ENCODE peak calls at places on chromosome 2, in four cellular contexts. U is fibroblast of mammary gland, E is BJ, L is heart right ventricle. Y is an unnamed sample.

GRCh38 chr2:66507673-66508127 is 72.8 kb downstream of the MEIS1 start:
- DNase-seq in U (no peak), E (no peak), L (no peak), Y (no peak)

GRCh38 chr2:61949458-61950107 is 44.1 kb downstream of the COMMD1 start:
- DNase-seq in U (no peak), E (no peak), L (no peak), Y (no peak)

GRCh38 chr2:88828397-88829137 is 137.1 kb downstream of the RPIA start:
- DNase-seq in U (peak), E (no peak), L (peak), Y (no peak)

GRCh38 chr2:96772903-96773675 is 12.4 kb downstream of the CNNM4 start:
- DNase-seq in U (no peak), E (no peak), L (peak), Y (no peak)

GRCh38 chr2:88538362-88538917 is 85.9 kb upstream of the FOXI3 start:
- DNase-seq in U (no peak), E (no peak), L (no peak), Y (no peak)

GRCh38 chr2:84894758-84895520 is 10.5 kb upstream of the TMSB10 start:
- DNase-seq in U (peak), E (no peak), L (no peak), Y (peak)

GRCh38 chr2:216624251-216624650 is 9.0 kb upstream of the IGFBP2 start:
- DNase-seq in U (no peak), E (no peak), L (no peak), Y (no peak)

GRCh38 chr2:101151141-101151858 is at the start of gene TBC1D8:
- DNase-seq in U (peak), E (no peak), L (peak), Y (no peak)

GRCh38 chr2:40433739-40434138 is 18.2 kb downstream of the SLC8A1 start:
- DNase-seq in U (no peak), E (no peak), L (no peak), Y (no peak)

GRCh38 chr2:40851661-40852060 is 399.8 kb upstream of the SLC8A1 start:
- DNase-seq in U (peak), E (no peak), L (no peak), Y (no peak)

GRCh38 chr2:24576617-24577016 is 85.6 kb downstream of the NCOA1 start:
- DNase-seq in U (no peak), E (no peak), L (no peak), Y (no peak)

GRCh38 chr2:205712983-205713531 is 30.8 kb downstream of the NRP2 start:
- DNase-seq in U (peak), E (no peak), L (no peak), Y (no peak)

GRCh38 chr2:173397539-173397938 is 42.9 kb downstream of the CDCA7 start:
- DNase-seq in U (no peak), E (no peak), L (no peak), Y (no peak)

GRCh38 chr2:174343638-174344455 is 9.1 kb downstream of the SP9 start:
- DNase-seq in U (no peak), E (no peak), L (no peak), Y (no peak)

GRCh38 chr2:9474361-9475117 is at the start of gene IAH1:
- DNase-seq in U (peak), E (no peak), L (peak), Y (no peak)
- H3K4me3 ChIP-seq in U (peak), E (peak), L (peak), Y (peak)

GRCh38 chr2:36596397-36596796 is 1.6 kb downstream of the FEZ2 start:
- DNase-seq in U (no peak), E (no peak), L (no peak), Y (no peak)
- H3K4me3 ChIP-seq in U (peak), E (peak), L (no peak), Y (peak)

GRCh38 chr2:239369631-239370161 is 31.1 kb downstream of the HDAC4 start:
- DNase-seq in U (no peak), E (peak), L (no peak), Y (no peak)

GRCh38 chr2:239372835-239373234 is 28.0 kb downstream of the HDAC4 start:
- DNase-seq in U (no peak), E (no peak), L (no peak), Y (no peak)

GRCh38 chr2:239371726-239372686 is 28.8 kb downstream of the HDAC4 start:
- DNase-seq in U (no peak), E (no peak), L (no peak), Y (no peak)

GRCh38 chr2:239370403-239370802 is 30.4 kb downstream of the HDAC4 start:
- DNase-seq in U (no peak), E (no peak), L (no peak), Y (no peak)

GRCh38 chr2:239370876-239371725 is 29.7 kb downstream of the HDAC4 start:
- DNase-seq in U (no peak), E (no peak), L (no peak), Y (peak)
- H3K4me3 ChIP-seq in U (no peak), E (no peak), L (no peak), Y (no peak)

GRCh38 chr2:44801676-44802408 is 139.7 kb upstream of the SIX3 start:
- DNase-seq in U (peak), E (no peak), L (no peak), Y (no peak)

GRCh38 chr2:44804406-44805235 is 136.9 kb upstream of the SIX3 start:
- DNase-seq in U (no peak), E (no peak), L (no peak), Y (no peak)

GRCh38 chr2:44802409-44803099 is 138.9 kb upstream of the SIX3 start:
- DNase-seq in U (no peak), E (no peak), L (no peak), Y (no peak)

GRCh38 chr2:44801289-44801675 is 140.2 kb upstream of the SIX3 start:
- DNase-seq in U (no peak), E (no peak), L (no peak), Y (no peak)

GRCh38 chr2:44803100-44803424 is 138.4 kb upstream of the SIX3 start:
- DNase-seq in U (no peak), E (no peak), L (no peak), Y (no peak)
- H3K4me3 ChIP-seq in U (no peak), E (no peak), L (no peak), Y (no peak)

DNA sequence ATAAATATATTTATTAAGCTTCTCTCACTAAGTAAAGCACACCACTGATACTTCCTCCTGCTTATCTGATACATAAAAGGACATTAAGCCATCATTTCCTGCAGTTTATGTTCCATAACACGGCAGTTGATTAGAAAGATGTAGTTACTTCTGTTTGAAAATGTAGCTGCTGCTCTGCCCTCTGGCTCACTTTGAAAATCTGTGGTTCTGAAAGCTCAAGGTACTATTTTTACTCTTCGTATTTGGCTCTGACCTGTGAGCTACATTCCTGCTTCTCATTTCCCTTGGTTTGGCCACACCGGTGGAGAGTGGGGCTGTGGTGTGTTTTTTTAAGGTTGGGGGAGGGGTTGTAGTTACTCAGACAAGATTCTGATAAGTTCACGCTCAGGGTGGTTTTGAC is 12.8 kb upstream of the TTN start:
- DNase-seq in U (peak), E (no peak), L (no peak), Y (no peak)
- H3K4me3 ChIP-seq in U (no peak), E (no peak), L (peak), Y (no peak)

GRCh38 chr2:161165811-161166210 is 5.6 kb downstream of the TANK start:
- DNase-seq in U (no peak), E (no peak), L (no peak), Y (no peak)
- H3K4me3 ChIP-seq in U (no peak), E (no peak), L (no peak), Y (no peak)

DNA sequence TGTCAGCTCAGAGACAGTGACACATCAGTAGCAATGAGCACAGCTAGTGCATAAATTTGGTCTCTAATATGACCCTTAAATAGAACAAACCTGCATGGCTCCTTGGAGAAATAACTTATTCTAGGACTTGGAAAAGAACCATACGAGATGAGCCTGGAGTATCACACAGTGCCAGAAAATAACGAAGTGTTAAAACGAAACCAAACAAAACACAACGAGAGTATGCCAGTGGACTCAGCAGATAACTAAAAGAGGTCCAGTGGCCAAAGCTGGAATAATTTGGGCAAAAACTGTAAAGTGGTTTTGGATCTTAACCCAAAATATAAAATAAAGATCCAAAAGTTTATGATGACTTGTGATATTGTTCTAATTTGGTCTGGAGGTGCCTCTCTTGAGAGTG is 1599.0 kb upstream of the LRRTM1 start:
- DNase-seq in U (no peak), E (no peak), L (no peak), Y (no peak)
- H3K4me3 ChIP-seq in U (no peak), E (no peak), L (no peak), Y (no peak)

Y was measured in skeletal muscle cell.